ENCODE peak calls at places on chromosomes 12 and 14, in four cellular contexts. N, S, C and V are unnamed samples.
A peak's percentile ranks its signal among the peaks of the same experiment; 100 is the strongest.

GRCh38 chr14:53384536-53384935 is 231.4 kb upstream of the DDHD1 start:
- DNase-seq in N (no peak), S (no peak), C (no peak), V (no peak)

GRCh38 chr12:13124661-13125505 is 21.4 kb upstream of the GSG1 start:
- DNase-seq in N (peak; percentile 68), S (no peak), C (peak; percentile 72), V (no peak)

GRCh38 chr12:120172053-120172452 is 22.5 kb downstream of the GCN1 start:
- DNase-seq in N (no peak), S (no peak), C (no peak), V (no peak)

GRCh38 chr14:24665440-24665991 is 31.5 kb upstream of the GZMB start:
- DNase-seq in N (no peak), S (no peak), C (no peak), V (no peak)

GRCh38 chr12:230925-231671 is 17.1 kb upstream of the SLC6A12 start:
- DNase-seq in N (no peak), S (peak; percentile 30), C (no peak), V (no peak)

GRCh38 chr14:74545386-74545785 is 51.8 kb downstream of the ISCA2 start:
- DNase-seq in N (no peak), S (no peak), C (no peak), V (no peak)

GRCh38 chr12:17609152-17609551 is 480.8 kb downstream of the RERGL start:
- DNase-seq in N (no peak), S (no peak), C (no peak), V (no peak)

GRCh38 chr12:66662729-66663128 is 16.1 kb downstream of the GRIP1 start:
- DNase-seq in N (peak; percentile 33), S (no peak), C (no peak), V (no peak)

GRCh38 chr12:122527478-122527944 is 462 bp downstream of the KNTC1 start:
- DNase-seq in N (peak; percentile 21), S (peak; percentile 35), C (peak; percentile 42), V (no peak)

GRCh38 chr14:50619569-50620141 is 48.5 kb downstream of the SAV1 start:
- DNase-seq in N (peak; percentile 65), S (no peak), C (peak; percentile 47), V (no peak)

GRCh38 chr12:64010069-64010686 is 165.7 kb downstream of the SRGAP1 start:
- DNase-seq in N (peak; percentile 95), S (no peak), C (no peak), V (no peak)

GRCh38 chr12:117963836-117964235 is 5.0 kb downstream of the KSR2 start:
- DNase-seq in N (no peak), S (no peak), C (no peak), V (no peak)

GRCh38 chr14:58276208-58276607 is 22.1 kb upstream of the ARID4A start:
- DNase-seq in N (no peak), S (no peak), C (no peak), V (no peak)

GRCh38 chr14:52129733-52130132 is 60.9 kb upstream of the NID2 start:
- DNase-seq in N (no peak), S (no peak), C (no peak), V (no peak)

GRCh38 chr12:59086124-59086523 is 165.8 kb upstream of the LRIG3 start:
- DNase-seq in N (no peak), S (no peak), C (peak; percentile 16), V (no peak)

GRCh38 chr14:57979376-57980048 is 113.6 kb upstream of the SLC35F4 start:
- DNase-seq in N (no peak), S (no peak), C (no peak), V (no peak)

GRCh38 chr14:100981808-100982207 is 78.3 kb upstream of the RTL1 start:
- DNase-seq in N (peak; percentile 71), S (no peak), C (no peak), V (no peak)

GRCh38 chr14:91244501-91244901 is at the start of gene GPR68:
- DNase-seq in N (peak; percentile 73), S (peak; percentile 67), C (no peak), V (no peak)

GRCh38 chr14:91888641-91889476 is 21.5 kb upstream of the TC2N start:
- DNase-seq in N (peak; percentile 51), S (no peak), C (no peak), V (no peak)

GRCh38 chr12:89243786-89244185 is 108.5 kb downstream of the DUSP6 start:
- DNase-seq in N (peak; percentile 47), S (no peak), C (peak; percentile 46), V (no peak)

GRCh38 chr14:55198749-55199148 is 7.4 kb upstream of the DLGAP5 start:
- DNase-seq in N (peak; percentile 24), S (no peak), C (no peak), V (no peak)

GRCh38 chr12:40907115-40907521 is 214.9 kb downstream of the CNTN1 start:
- DNase-seq in N (peak; percentile 5), S (no peak), C (peak; percentile 77), V (no peak)

GRCh38 chr12:30019386-30020140 is 235.8 kb upstream of the TMTC1 start:
- DNase-seq in N (peak; percentile 13), S (no peak), C (no peak), V (no peak)

GRCh38 chr14:89720741-89721315 is 233.7 kb downstream of the EFCAB11 start:
- DNase-seq in N (no peak), S (peak; percentile 46), C (no peak), V (no peak)

GRCh38 chr12:28824193-28824846 is 324.8 kb upstream of the FAR2 start:
- DNase-seq in N (no peak), S (no peak), C (no peak), V (no peak)

DNA sequence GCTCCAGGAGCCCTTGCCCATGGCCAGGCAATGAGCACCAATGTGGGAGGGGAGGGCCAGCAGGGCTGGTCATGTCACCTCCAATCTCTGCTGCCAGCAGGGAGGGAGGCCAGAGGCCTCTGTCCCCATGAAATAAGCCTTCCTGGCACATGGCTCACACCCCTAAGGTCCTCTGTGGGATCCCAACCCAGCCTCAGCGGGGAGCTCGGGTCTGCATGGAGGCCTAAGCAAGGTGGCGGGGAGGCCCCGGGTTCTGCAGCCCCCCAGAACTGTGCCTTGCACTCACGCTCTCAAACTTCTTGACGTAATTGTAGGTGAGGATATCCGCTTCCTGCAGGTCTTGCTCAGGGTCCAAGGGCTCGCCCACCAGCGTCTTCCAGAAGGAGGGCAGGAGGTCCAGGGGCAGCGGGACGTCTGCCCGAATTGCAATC is 41.7 kb downstream of the TRAFD1 start:
- DNase-seq in N (no peak), S (no peak), C (no peak), V (no peak)
- H3K56ac ChIP-seq in N (no peak overlapping the region), S (no peak overlapping the region), C (no peak overlapping the region), V (no peak overlapping the region)

GRCh38 chr12:5070090-5070489 is 26.4 kb downstream of the KCNA5 start:
- DNase-seq in N (no peak), S (no peak), C (peak; percentile 58), V (no peak)
- H3K56ac ChIP-seq in N (no peak overlapping the region), S (no peak overlapping the region), C (no peak overlapping the region), V (no peak overlapping the region)

DNA sequence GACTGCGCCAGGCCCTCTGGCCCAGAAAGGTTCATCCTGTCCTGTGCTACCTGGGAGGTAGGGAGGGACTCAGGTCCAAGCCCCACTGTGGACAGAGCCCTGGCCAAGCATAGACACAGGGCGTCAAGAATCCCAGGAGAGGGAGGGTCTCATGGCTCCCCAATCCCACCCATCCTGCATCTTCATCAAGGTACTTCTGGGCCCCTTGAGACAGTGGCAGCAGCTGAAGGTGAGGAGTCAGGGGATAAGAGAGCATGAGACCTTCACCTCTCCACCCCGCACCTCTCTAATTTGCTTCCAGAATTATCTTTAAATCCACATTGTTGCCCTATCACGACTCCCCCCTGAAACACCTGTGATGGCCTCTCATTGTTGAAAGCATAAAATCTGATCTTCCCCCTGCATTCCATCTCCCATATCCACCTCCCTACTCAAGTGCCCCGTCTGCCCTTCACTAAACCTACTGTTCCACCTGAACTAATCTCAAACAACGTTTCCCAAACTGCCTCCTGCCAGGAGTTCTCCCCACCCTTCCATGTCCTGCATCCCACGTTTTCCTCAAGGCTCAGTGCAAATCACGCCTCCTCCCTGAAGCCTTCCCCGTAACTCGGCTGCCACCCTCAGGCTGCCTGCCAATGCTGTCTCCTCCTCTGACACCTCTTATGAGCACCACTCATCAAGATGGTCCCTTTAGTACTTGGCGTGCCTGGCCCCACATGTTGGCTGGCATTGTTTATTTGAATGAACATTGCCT is 27.1 kb downstream of the KRT18 start:
- DNase-seq in N (peak; percentile 27), S (peak; percentile 86), C (peak; percentile 94), V (no peak)
- H3K56ac ChIP-seq in N (peak overlapping the region; percentile 60), S (no peak overlapping the region), C (peak overlapping the region; percentile 86), V (no peak overlapping the region)

GRCh38 chr12:4744709-4745108 is 24.5 kb downstream of the GALNT8 start:
- DNase-seq in N (no peak), S (no peak), C (no peak), V (no peak)
- H3K56ac ChIP-seq in N (no peak overlapping the region), S (no peak overlapping the region), C (no peak overlapping the region), V (no peak overlapping the region)

GRCh38 chr14:70034257-70034656 is 154.5 kb downstream of the SLC8A3 start:
- DNase-seq in N (no peak), S (no peak), C (no peak), V (no peak)

GRCh38 chr14:70032447-70032846 is 153.2 kb downstream of the SMOC1 start:
- DNase-seq in N (no peak), S (peak; percentile 61), C (peak; percentile 79), V (no peak)

GRCh38 chr14:70032016-70032415 is 152.8 kb downstream of the SMOC1 start:
- DNase-seq in N (no peak), S (no peak), C (no peak), V (no peak)

GRCh38 chr14:70033561-70033960 is 154.3 kb downstream of the SMOC1 start:
- DNase-seq in N (no peak), S (no peak), C (no peak), V (no peak)

GRCh38 chr14:70036665-70037064 is 152.1 kb downstream of the SLC8A3 start:
- DNase-seq in N (no peak), S (no peak), C (peak; percentile 35), V (no peak)
- H3K56ac ChIP-seq in N (no peak overlapping the region), S (no peak overlapping the region), C (no peak overlapping the region), V (no peak overlapping the region)

GRCh38 chr12:96876966-96877365 is 30.1 kb upstream of the NEDD1 start:
- DNase-seq in N (peak; percentile 59), S (no peak), C (no peak), V (no peak)

GRCh38 chr12:96880220-96880619 is 26.8 kb upstream of the NEDD1 start:
- DNase-seq in N (no peak), S (no peak), C (no peak), V (no peak)

GRCh38 chr12:96879301-96879700 is 27.8 kb upstream of the NEDD1 start:
- DNase-seq in N (no peak), S (no peak), C (no peak), V (no peak)

GRCh38 chr12:96881608-96882007 is 25.4 kb upstream of the NEDD1 start:
- DNase-seq in N (no peak), S (no peak), C (no peak), V (no peak)

DNA sequence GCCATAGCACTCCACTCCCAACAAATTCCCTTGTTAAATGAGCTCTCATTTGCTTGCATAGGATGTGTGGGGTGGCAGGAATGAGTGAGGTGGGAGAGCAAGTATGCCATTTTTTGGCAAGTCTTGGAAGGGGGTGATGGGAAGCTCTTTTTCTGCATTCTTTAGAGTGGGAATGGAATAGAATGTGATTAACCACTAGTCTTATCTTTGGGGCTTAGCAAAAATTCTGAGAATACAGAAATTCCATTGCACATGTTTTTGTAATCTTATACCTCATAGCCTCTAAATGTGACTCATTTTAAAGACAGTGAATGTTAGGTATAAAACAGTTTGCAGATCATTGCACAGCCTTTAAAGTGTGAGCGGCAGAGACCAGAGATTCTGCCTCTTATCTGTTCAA is 28.4 kb upstream of the NEDD1 start:
- DNase-seq in N (peak; percentile 80), S (no peak), C (no peak), V (no peak)
- H3K56ac ChIP-seq in N (no peak overlapping the region), S (no peak overlapping the region), C (no peak overlapping the region), V (no peak overlapping the region)